ENCODE peak calls at places on chromosomes 11 and 22, in five cellular contexts. P is neural progenitor cell, T is PC-3, J is hepatocyte, W is mesenchymal stem cell. A is an unnamed sample.

GRCh38 chr11:13105237-13105844 is 96.2 kb downstream of the RASSF10 start:
- DNase-seq in J (peak; percentile 40), T (no peak), W (no peak), P (no peak), A (peak; percentile 99)

GRCh38 chr11:77259681-77260080 is 41.8 kb downstream of the GDPD4 start:
- DNase-seq in P (no peak), J (no peak), T (no peak), W (no peak), A (no peak)

GRCh38 chr11:92948116-92948515 is 21.3 kb upstream of the MTNR1B start:
- DNase-seq in W (no peak), T (no peak), P (no peak), J (peak; percentile 57), A (no peak)

GRCh38 chr22:26409705-26410376 is 19.2 kb upstream of the ASPHD2 start:
- DNase-seq in P (no peak), J (no peak), W (no peak), T (no peak), A (peak; percentile 31)

GRCh38 chr11:129861702-129862107 is 33.7 kb downstream of the NFRKB start:
- DNase-seq in J (peak; percentile 93), T (peak; percentile 100), W (peak; percentile 86), P (peak; percentile 62), A (peak; percentile 89)

GRCh38 chr11:107549253-107549953 is 16.1 kb downstream of the ALKBH8 start:
- DNase-seq in J (peak; percentile 66), P (peak; percentile 63), W (peak; percentile 51), T (peak; percentile 85), A (peak; percentile 64)

GRCh38 chr11:35794850-35795249 is 132.3 kb downstream of the TRIM44 start:
- DNase-seq in P (no peak), J (no peak), T (peak; percentile 77), W (peak; percentile 62), A (no peak)

GRCh38 chr11:533049-533585 is 2.3 kb downstream of the HRAS start:
- DNase-seq in W (no peak), J (peak; percentile 8), T (no peak), P (no peak), A (no peak)

GRCh38 chr11:124075492-124075840 is 34.3 kb upstream of the OR10G7 start:
- DNase-seq in T (no peak), W (no peak), J (no peak), P (no peak), A (no peak)

GRCh38 chr22:49663311-49663711 is 164.4 kb downstream of the BRD1 start:
- DNase-seq in P (no peak), T (no peak), J (no peak), W (no peak), A (no peak)

GRCh38 chr11:128284634-128285033 is 302.7 kb downstream of the ETS1 start:
- DNase-seq in J (no peak), T (no peak), W (no peak), P (no peak), A (no peak)

GRCh38 chr11:2870460-2870859 is 15.1 kb downstream of the CDKN1C start:
- DNase-seq in W (no peak), P (no peak), J (no peak), T (no peak), A (no peak)

GRCh38 chr11:94153320-94153719 is 24.7 kb downstream of the PANX1 start:
- DNase-seq in T (no peak), P (no peak), W (no peak), J (peak; percentile 46), A (no peak)

GRCh38 chr22:42410708-42411107 is 21.5 kb downstream of the NFAM1 start:
- DNase-seq in P (no peak), J (no peak), T (no peak), W (no peak), A (no peak)
- H2AFZ ChIP-seq in P (no peak overlapping the region), J (no peak overlapping the region), T (no peak overlapping the region), W (no peak overlapping the region), A (no peak overlapping the region)

GRCh38 chr11:134573857-134574256 is 161.8 kb upstream of the B3GAT1 start:
- DNase-seq in J (no peak), P (no peak), T (no peak), W (no peak), A (no peak)
- H3K9me3 ChIP-seq in J (no peaks in the 10 kb centered on the region), P (no peaks in the 10 kb centered on the region), T (no peaks in the 10 kb centered on the region), W (no peaks in the 10 kb centered on the region), A (no peaks in the 10 kb centered on the region)

DNA sequence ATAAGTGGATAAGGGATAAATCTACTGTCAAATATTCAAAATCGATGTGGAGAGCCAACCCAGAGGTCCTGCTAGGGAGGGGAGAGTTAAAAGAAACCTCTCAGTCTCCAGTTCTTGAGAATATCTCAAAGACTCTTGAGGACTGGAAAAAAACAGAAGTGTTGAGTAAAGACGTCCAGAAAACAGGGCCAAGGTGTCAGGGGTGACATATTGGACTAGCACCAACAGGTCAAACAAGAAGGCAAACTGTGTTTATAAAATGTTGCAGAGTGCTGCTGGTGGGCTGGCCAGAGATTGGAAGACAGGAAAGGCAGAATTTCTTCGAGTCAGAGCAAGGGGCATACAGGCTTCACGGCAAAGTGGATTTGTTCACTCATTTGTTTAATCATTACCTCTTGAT is 33.8 kb upstream of the SMPD1 start:
- DNase-seq in T (no peak), J (no peak), W (no peak), P (no peak), A (no peak)
- H2AFZ ChIP-seq in T (peak overlapping the region; percentile 84), J (peak overlapping the region; percentile 16), W (peak overlapping the region; percentile 48), P (no peak overlapping the region), A (no peak overlapping the region)

GRCh38 chr11:7955191-7955590 is 10.1 kb downstream of the NLRP10 start:
- DNase-seq in T (peak; percentile 39), W (no peak), P (no peak), J (no peak), A (no peak)
- H3K9me3 ChIP-seq in T (no peaks in the 10 kb centered on the region), W (no peaks in the 10 kb centered on the region), P (peaks cover 6% of the 10 kb centered on the region), J (no peaks in the 10 kb centered on the region), A (no peaks in the 10 kb centered on the region)